ENCODE peak calls at places on chromosomes 4 and X, in five cellular contexts. One of them, this sample, is unnamed.

GRCh38 chr4:53928825-53929224 is 135.6 kb downstream of the CHIC2 start:
- DNase-seq in H1: no peak
- DNase-seq in mesendoderm: no peak
- DNase-seq in H9: no peak
- DNase-seq in neuronal stem cell: no peak
- DNase-seq in this sample: no peak

GRCh38 chr4:128286474-128287158 is 997 bp downstream of the PGRMC2 start:
- DNase-seq in H1: no peak
- DNase-seq in mesendoderm: peak; percentile 61
- DNase-seq in H9: no peak
- DNase-seq in neuronal stem cell: peak; percentile 15
- DNase-seq in this sample: no peak

GRCh38 chr4:173091362-173091761 is 77.2 kb upstream of the GALNT7 start:
- DNase-seq in H1: no peak
- DNase-seq in mesendoderm: no peak
- DNase-seq in H9: no peak
- DNase-seq in neuronal stem cell: no peak
- DNase-seq in this sample: no peak

GRCh38 chrX:65451663-65452062 is 82.9 kb downstream of the LAS1L start:
- DNase-seq in H1: no peak
- DNase-seq in mesendoderm: peak; percentile 55
- DNase-seq in H9: no peak
- DNase-seq in neuronal stem cell: no peak
- DNase-seq in this sample: no peak

GRCh38 chrX:71107762-71108360 is 1.3 kb upstream of the CXorf65 start:
- DNase-seq in H1: no peak
- DNase-seq in mesendoderm: no peak
- DNase-seq in H9: no peak
- DNase-seq in neuronal stem cell: no peak
- DNase-seq in this sample: no peak

GRCh38 chrX:123525131-123525725 is 207.6 kb downstream of the THOC2 start:
- DNase-seq in H1: no peak
- DNase-seq in mesendoderm: peak; percentile 4
- DNase-seq in H9: no peak
- DNase-seq in neuronal stem cell: no peak
- DNase-seq in this sample: no peak

GRCh38 chr4:143185253-143186107 is 763 bp downstream of the USP38 start:
- DNase-seq in H1: peak; percentile 66
- DNase-seq in mesendoderm: peak; percentile 65
- DNase-seq in H9: peak; percentile 56
- DNase-seq in neuronal stem cell: peak; percentile 23
- DNase-seq in this sample: peak; percentile 7

GRCh38 chr4:147057631-147057980 is 111.9 kb upstream of the TTC29 start:
- DNase-seq in H1: no peak
- DNase-seq in mesendoderm: no peak
- DNase-seq in H9: no peak
- DNase-seq in neuronal stem cell: no peak
- DNase-seq in this sample: peak; percentile 39

GRCh38 chr4:16496501-16496900 is 270.2 kb upstream of the TAPT1 start:
- DNase-seq in H1: no peak
- DNase-seq in mesendoderm: peak; percentile 19
- DNase-seq in H9: no peak
- DNase-seq in neuronal stem cell: no peak
- DNase-seq in this sample: no peak

GRCh38 chrX:15146515-15146914 is 123.4 kb downstream of the ASB9 start:
- DNase-seq in H1: peak; percentile 56
- DNase-seq in mesendoderm: peak; percentile 22
- DNase-seq in H9: peak; percentile 35
- DNase-seq in neuronal stem cell: no peak
- DNase-seq in this sample: peak; percentile 9

GRCh38 chrX:9315086-9315485 is 149.8 kb upstream of the TBL1X start:
- DNase-seq in H1: no peak
- DNase-seq in mesendoderm: no peak
- DNase-seq in H9: no peak
- DNase-seq in neuronal stem cell: no peak
- DNase-seq in this sample: no peak

GRCh38 chrX:13007519-13008188 is 32.7 kb downstream of the TMSB4X start:
- DNase-seq in H1: no peak
- DNase-seq in mesendoderm: no peak
- DNase-seq in H9: no peak
- DNase-seq in neuronal stem cell: no peak
- DNase-seq in this sample: no peak

GRCh38 chr4:92241094-92241493 is 62.7 kb upstream of the GRID2 start:
- DNase-seq in H1: no peak
- DNase-seq in mesendoderm: no peak
- DNase-seq in H9: no peak
- DNase-seq in neuronal stem cell: no peak
- DNase-seq in this sample: no peak

GRCh38 chr4:159828687-159829086 is 725.8 kb downstream of the RAPGEF2 start:
- DNase-seq in H1: no peak
- DNase-seq in mesendoderm: no peak
- DNase-seq in H9: no peak
- DNase-seq in neuronal stem cell: no peak
- DNase-seq in this sample: no peak

GRCh38 chrX:70826715-70827114 is 81.8 kb downstream of the TEX11 start:
- DNase-seq in H1: no peak
- DNase-seq in mesendoderm: no peak
- DNase-seq in H9: no peak
- DNase-seq in neuronal stem cell: no peak
- DNase-seq in this sample: no peak

GRCh38 chr4:134298313-134298712 is 96.7 kb upstream of the PABPC4L start:
- DNase-seq in H1: no peak
- DNase-seq in mesendoderm: no peak
- DNase-seq in H9: no peak
- DNase-seq in neuronal stem cell: no peak
- DNase-seq in this sample: no peak

GRCh38 chr4:70564033-70564432 is 28.0 kb upstream of the AMBN start:
- DNase-seq in H1: no peak
- DNase-seq in mesendoderm: peak; percentile 37
- DNase-seq in H9: no peak
- DNase-seq in neuronal stem cell: no peak
- DNase-seq in this sample: no peak

GRCh38 chrX:12149670-12150407 is 11.6 kb downstream of the FRMPD4 start:
- DNase-seq in H1: no peak
- DNase-seq in mesendoderm: no peak
- DNase-seq in H9: no peak
- DNase-seq in neuronal stem cell: no peak
- DNase-seq in this sample: no peak

GRCh38 chr4:2746891-2747695 is 9.0 kb downstream of the TNIP2 start:
- DNase-seq in H1: no peak
- DNase-seq in mesendoderm: no peak
- DNase-seq in H9: no peak
- DNase-seq in neuronal stem cell: no peak
- DNase-seq in this sample: no peak

GRCh38 chr4:21366312-21366711 is 582.3 kb downstream of the KCNIP4 start:
- DNase-seq in H1: no peak
- DNase-seq in mesendoderm: peak; percentile 77
- DNase-seq in H9: peak; percentile 28
- DNase-seq in neuronal stem cell: no peak
- DNase-seq in this sample: no peak

GRCh38 chr4:26252349-26252748 is 68.5 kb upstream of the RBPJ start:
- DNase-seq in H1: no peak
- DNase-seq in mesendoderm: peak; percentile 20
- DNase-seq in H9: no peak
- DNase-seq in neuronal stem cell: no peak
- DNase-seq in this sample: peak; percentile 69

GRCh38 chr4:142512161-142512560 is 333.9 kb downstream of the INPP4B start:
- DNase-seq in H1: no peak
- DNase-seq in mesendoderm: no peak
- DNase-seq in H9: no peak
- DNase-seq in neuronal stem cell: no peak
- DNase-seq in this sample: peak; percentile 5

GRCh38 chr4:168480991-168481588 is 798 bp upstream of the DDX60L start:
- DNase-seq in H1: no peak
- DNase-seq in mesendoderm: no peak
- DNase-seq in H9: no peak
- DNase-seq in neuronal stem cell: no peak
- DNase-seq in this sample: peak; percentile 24

GRCh38 chrX:134484039-134484438 is 24.1 kb downstream of the HPRT1 start:
- DNase-seq in H1: no peak
- DNase-seq in mesendoderm: peak; percentile 39
- DNase-seq in H9: no peak
- DNase-seq in neuronal stem cell: peak; percentile 32
- DNase-seq in this sample: no peak

GRCh38 chr4:110641218-110641617 is 18.3 kb upstream of the PITX2 start:
- DNase-seq in H1: peak; percentile 61
- DNase-seq in mesendoderm: peak; percentile 41
- DNase-seq in H9: peak; percentile 66
- DNase-seq in neuronal stem cell: no peak
- DNase-seq in this sample: no peak

GRCh38 chrX:40908857-40909475 is 173.6 kb upstream of the MED14 start:
- DNase-seq in H1: no peak
- DNase-seq in mesendoderm: peak; percentile 29
- DNase-seq in H9: no peak
- DNase-seq in neuronal stem cell: no peak
- DNase-seq in this sample: no peak

GRCh38 chr4:153785830-153786721 is 2.8 kb downstream of the SFRP2 start:
- DNase-seq in H1: no peak
- DNase-seq in mesendoderm: peak; percentile 67
- DNase-seq in H9: no peak
- DNase-seq in neuronal stem cell: no peak
- DNase-seq in this sample: no peak

GRCh38 chrX:134294548-134294947 is 57.6 kb downstream of the CCDC160 start:
- DNase-seq in H1: no peak
- DNase-seq in mesendoderm: no peak
- DNase-seq in H9: no peak
- DNase-seq in neuronal stem cell: no peak
- DNase-seq in this sample: no peak

GRCh38 chr4:186592961-186593586 is 37.7 kb upstream of the MTNR1A start:
- DNase-seq in H1: no peak
- DNase-seq in mesendoderm: no peak
- DNase-seq in H9: no peak
- DNase-seq in neuronal stem cell: no peak
- DNase-seq in this sample: no peak

DNA sequence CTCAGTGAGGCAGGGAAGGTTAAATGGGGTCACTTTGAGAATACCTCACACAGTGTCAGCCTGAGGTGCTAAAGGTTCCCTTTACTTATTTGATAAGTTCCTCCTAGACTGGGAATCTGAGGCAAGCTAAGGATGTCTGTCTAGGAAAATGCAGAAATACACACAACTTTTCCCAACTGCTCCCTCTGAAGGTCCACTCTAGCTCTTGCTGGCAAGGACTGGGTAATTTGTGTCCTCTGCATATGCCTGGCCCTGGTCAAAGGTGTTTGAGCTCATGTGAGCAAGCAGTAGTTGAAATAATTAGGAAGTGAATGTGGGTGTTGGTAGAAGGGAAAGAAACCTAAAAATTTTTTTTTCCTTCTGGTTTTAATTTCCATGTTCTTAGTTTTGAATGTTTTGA is 21.3 kb downstream of the TXLNG start:
- DNase-seq in H1: no peak
- DNase-seq in mesendoderm: peak; percentile 54
- DNase-seq in H9: no peak
- DNase-seq in neuronal stem cell: no peak
- DNase-seq in this sample: no peak
- H3K23ac ChIP-seq in H1: no peak overlapping the region
- H3K23ac ChIP-seq in mesendoderm: no peak overlapping the region
- H3K23ac ChIP-seq in H9: no peak overlapping the region
- H3K23ac ChIP-seq in neuronal stem cell: no peak overlapping the region
- H3K23ac ChIP-seq in this sample: no peak overlapping the region

DNA sequence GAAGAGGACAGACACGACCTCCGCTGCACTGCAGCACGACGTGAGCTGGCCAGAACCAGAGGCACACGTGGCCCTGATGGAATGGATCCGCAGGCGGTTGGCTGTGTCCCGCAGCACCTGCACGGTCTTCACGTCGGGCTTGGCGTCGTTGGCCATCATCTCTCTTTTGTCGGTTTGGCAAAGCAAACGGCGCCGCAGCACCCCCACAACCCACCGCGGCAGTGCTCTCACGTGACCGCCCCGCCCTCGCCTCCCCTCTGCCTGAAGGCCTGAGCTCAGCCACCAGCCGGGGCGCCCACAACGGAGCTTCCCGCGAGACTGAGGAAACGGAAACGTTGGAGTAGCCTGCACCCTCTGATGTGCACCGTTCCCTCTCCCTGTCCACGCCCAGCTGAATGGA is at the start of gene TKTL2:
- DNase-seq in H1: no peak
- DNase-seq in mesendoderm: no peak
- DNase-seq in H9: no peak
- DNase-seq in neuronal stem cell: no peak
- DNase-seq in this sample: no peak
- H3K4me2 ChIP-seq in H1: no peak within 1 kb of the TSS
- H3K4me2 ChIP-seq in mesendoderm: no peak within 1 kb of the TSS
- H3K4me2 ChIP-seq in H9: no peak within 1 kb of the TSS
- H3K4me2 ChIP-seq in neuronal stem cell: no peak within 1 kb of the TSS
- H3K4me2 ChIP-seq in this sample: no peak within 1 kb of the TSS

GRCh38 chr4:98994474-98995182 is 893 bp upstream of the METAP1 start:
- DNase-seq in H1: no peak
- DNase-seq in mesendoderm: no peak
- DNase-seq in H9: no peak
- DNase-seq in neuronal stem cell: no peak
- DNase-seq in this sample: no peak
- H3K23ac ChIP-seq in H1: no peak overlapping the region
- H3K23ac ChIP-seq in mesendoderm: no peak overlapping the region
- H3K23ac ChIP-seq in H9: no peak overlapping the region
- H3K23ac ChIP-seq in neuronal stem cell: no peak overlapping the region
- H3K23ac ChIP-seq in this sample: no peak overlapping the region

GRCh38 chr4:176014583-176015108 is 51.0 kb upstream of the WDR17 start:
- DNase-seq in H1: no peak
- DNase-seq in mesendoderm: no peak
- DNase-seq in H9: no peak
- DNase-seq in neuronal stem cell: no peak
- DNase-seq in this sample: no peak
- H3K4me2 ChIP-seq in H1: no peak overlapping the region
- H3K4me2 ChIP-seq in mesendoderm: no peak overlapping the region
- H3K4me2 ChIP-seq in H9: no peak overlapping the region
- H3K4me2 ChIP-seq in neuronal stem cell: no peak overlapping the region
- H3K4me2 ChIP-seq in this sample: no peak overlapping the region

GRCh38 chr4:119643306-119644042 is 14.9 kb upstream of the PDE5A start:
- DNase-seq in H1: no peak
- DNase-seq in mesendoderm: no peak
- DNase-seq in H9: no peak
- DNase-seq in neuronal stem cell: no peak
- DNase-seq in this sample: no peak
- H3K23ac ChIP-seq in H1: no peak overlapping the region
- H3K23ac ChIP-seq in mesendoderm: no peak overlapping the region
- H3K23ac ChIP-seq in H9: no peak overlapping the region
- H3K23ac ChIP-seq in neuronal stem cell: no peak overlapping the region
- H3K23ac ChIP-seq in this sample: no peak overlapping the region

This sample was measured in trophoblast cell.